ENCODE peak calls at places on chromosomes 3 and 15, in six cellular contexts. One of them, this sample, is unnamed.

GRCh38 chr3:115280531-115280930 is 133.4 kb upstream of the ZBTB20 start:
- DNase-seq in H9: no peak
- DNase-seq in stomach: no peak
- DNase-seq in thoracic aorta: no peak
- DNase-seq in neuronal stem cell: no peak
- DNase-seq in neural progenitor cell: no peak
- DNase-seq in this sample: no peak

GRCh38 chr3:4885322-4885721 is 93.9 kb upstream of the BHLHE40 start:
- DNase-seq in H9: no peak
- DNase-seq in stomach: no peak
- DNase-seq in thoracic aorta: no peak
- DNase-seq in neuronal stem cell: no peak
- DNase-seq in neural progenitor cell: no peak
- DNase-seq in this sample: no peak

GRCh38 chr15:34325368-34325767 is 12.2 kb downstream of the SLC12A6 start:
- DNase-seq in H9: no peak
- DNase-seq in stomach: no peak
- DNase-seq in thoracic aorta: no peak
- DNase-seq in neuronal stem cell: no peak
- DNase-seq in neural progenitor cell: no peak
- DNase-seq in this sample: no peak

GRCh38 chr15:43912208-43912607 is 85.4 kb downstream of the WDR76 start:
- DNase-seq in H9: no peak
- DNase-seq in stomach: no peak
- DNase-seq in thoracic aorta: no peak
- DNase-seq in neuronal stem cell: no peak
- DNase-seq in neural progenitor cell: no peak
- DNase-seq in this sample: no peak

GRCh38 chr3:73029321-73029796 is 32.1 kb upstream of the EBLN2 start:
- DNase-seq in H9: no peak
- DNase-seq in stomach: no peak
- DNase-seq in thoracic aorta: no peak
- DNase-seq in neuronal stem cell: no peak
- DNase-seq in neural progenitor cell: no peak
- DNase-seq in this sample: peak; percentile 67

GRCh38 chr3:86793786-86794185 is 197.2 kb downstream of the VGLL3 start:
- DNase-seq in H9: no peak
- DNase-seq in stomach: no peak
- DNase-seq in thoracic aorta: no peak
- DNase-seq in neuronal stem cell: no peak
- DNase-seq in neural progenitor cell: peak; percentile 26
- DNase-seq in this sample: peak; percentile 59

GRCh38 chr3:98695816-98696215 is 67.3 kb upstream of the ST3GAL6 start:
- DNase-seq in H9: no peak
- DNase-seq in stomach: no peak
- DNase-seq in thoracic aorta: no peak
- DNase-seq in neuronal stem cell: no peak
- DNase-seq in neural progenitor cell: no peak
- DNase-seq in this sample: no peak

GRCh38 chr3:39485547-39485946 is 18.1 kb downstream of the MOBP start:
- DNase-seq in H9: no peak
- DNase-seq in stomach: no peak
- DNase-seq in thoracic aorta: no peak
- DNase-seq in neuronal stem cell: no peak
- DNase-seq in neural progenitor cell: no peak
- DNase-seq in this sample: no peak

GRCh38 chr3:45776611-45777010 is 19.7 kb downstream of the SLC6A20 start:
- DNase-seq in H9: peak; percentile 23
- DNase-seq in stomach: peak; percentile 39
- DNase-seq in thoracic aorta: no peak
- DNase-seq in neuronal stem cell: no peak
- DNase-seq in neural progenitor cell: no peak
- DNase-seq in this sample: no peak

DNA sequence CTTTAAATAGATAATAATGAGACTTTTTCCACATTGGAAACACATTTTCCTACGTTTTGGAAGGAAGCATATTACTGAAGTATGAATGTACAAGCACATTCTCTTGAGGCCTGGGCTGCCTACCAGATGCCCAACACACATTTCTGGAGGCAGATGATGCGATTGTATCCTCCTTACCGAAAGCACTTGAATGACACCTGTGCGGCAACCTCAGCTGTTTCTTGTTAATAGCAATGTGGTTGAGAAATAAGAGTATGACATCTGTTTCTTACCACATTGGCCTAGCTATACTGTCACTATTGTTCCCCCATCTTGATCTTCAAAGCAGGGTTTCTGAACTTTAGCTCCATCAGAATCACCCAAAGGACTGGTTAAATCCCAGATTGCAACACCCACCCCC is 84.8 kb downstream of the ARPP21 start:
- DNase-seq in H9: no peak
- DNase-seq in stomach: no peak
- DNase-seq in thoracic aorta: no peak
- DNase-seq in neuronal stem cell: no peak
- DNase-seq in neural progenitor cell: no peak
- DNase-seq in this sample: no peak
- H3K27ac ChIP-seq in H9: no peak overlapping the region
- H3K27ac ChIP-seq in stomach: no peak overlapping the region
- H3K27ac ChIP-seq in thoracic aorta: no peak overlapping the region
- H3K27ac ChIP-seq in neuronal stem cell: no peak overlapping the region
- H3K27ac ChIP-seq in neural progenitor cell: no peak overlapping the region
- H3K27ac ChIP-seq in this sample: no peak overlapping the region

GRCh38 chr15:77042245-77042644 is 28.7 kb downstream of the TSPAN3 start:
- DNase-seq in H9: no peak
- DNase-seq in stomach: no peak
- DNase-seq in thoracic aorta: no peak
- DNase-seq in neuronal stem cell: no peak
- DNase-seq in neural progenitor cell: no peak
- DNase-seq in this sample: no peak

GRCh38 chr15:77039817-77040216 is 31.1 kb downstream of the TSPAN3 start:
- DNase-seq in H9: no peak
- DNase-seq in stomach: no peak
- DNase-seq in thoracic aorta: no peak
- DNase-seq in neuronal stem cell: no peak
- DNase-seq in neural progenitor cell: no peak
- DNase-seq in this sample: no peak

GRCh38 chr15:77039217-77039533 is 31.7 kb downstream of the TSPAN3 start:
- DNase-seq in H9: no peak
- DNase-seq in stomach: no peak
- DNase-seq in thoracic aorta: no peak
- DNase-seq in neuronal stem cell: no peak
- DNase-seq in neural progenitor cell: no peak
- DNase-seq in this sample: no peak

GRCh38 chr15:77038312-77039216 is 32.3 kb downstream of the TSPAN3 start:
- DNase-seq in H9: no peak
- DNase-seq in stomach: no peak
- DNase-seq in thoracic aorta: no peak
- DNase-seq in neuronal stem cell: no peak
- DNase-seq in neural progenitor cell: no peak
- DNase-seq in this sample: no peak

DNA sequence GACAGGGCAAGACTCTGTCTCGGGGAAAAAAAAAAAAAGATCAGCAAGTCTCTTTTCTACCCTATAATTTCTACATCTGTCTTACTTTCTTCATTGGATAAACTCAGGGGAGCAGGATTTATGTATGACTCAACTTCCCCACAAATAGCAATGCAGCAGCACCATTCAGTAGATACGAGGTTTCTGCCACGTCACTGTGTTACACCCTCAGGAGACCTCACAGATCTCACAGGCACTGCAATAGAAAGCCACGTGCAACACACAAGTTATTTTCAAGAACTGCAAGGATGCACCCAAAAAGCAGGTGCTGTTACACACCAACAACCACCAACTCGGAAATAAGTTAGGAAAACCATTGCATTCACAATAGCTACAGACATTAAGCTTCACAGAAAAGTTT is 30.2 kb downstream of the TSPAN3 start:
- DNase-seq in H9: no peak
- DNase-seq in stomach: no peak
- DNase-seq in thoracic aorta: no peak
- DNase-seq in neuronal stem cell: no peak
- DNase-seq in neural progenitor cell: no peak
- DNase-seq in this sample: no peak
- H3K27ac ChIP-seq in H9: no peak overlapping the region
- H3K27ac ChIP-seq in stomach: no peak overlapping the region
- H3K27ac ChIP-seq in thoracic aorta: no peak overlapping the region
- H3K27ac ChIP-seq in neuronal stem cell: peak overlapping the region; percentile 2
- H3K27ac ChIP-seq in neural progenitor cell: no peak overlapping the region
- H3K27ac ChIP-seq in this sample: no peak overlapping the region

GRCh38 chr3:34696831-34697230 is 898.4 kb downstream of the PDCD6IP start:
- DNase-seq in H9: no peak
- DNase-seq in stomach: no peak
- DNase-seq in thoracic aorta: no peak
- DNase-seq in neuronal stem cell: no peak
- DNase-seq in neural progenitor cell: no peak
- DNase-seq in this sample: no peak
- H3K27ac ChIP-seq in H9: no peak overlapping the region
- H3K27ac ChIP-seq in stomach: no peak overlapping the region
- H3K27ac ChIP-seq in thoracic aorta: no peak overlapping the region
- H3K27ac ChIP-seq in neuronal stem cell: no peak overlapping the region
- H3K27ac ChIP-seq in neural progenitor cell: no peak overlapping the region
- H3K27ac ChIP-seq in this sample: no peak overlapping the region

GRCh38 chr3:195182470-195182795 is 88.5 kb downstream of the XXYLT1 start:
- DNase-seq in H9: no peak
- DNase-seq in stomach: no peak
- DNase-seq in thoracic aorta: no peak
- DNase-seq in neuronal stem cell: no peak
- DNase-seq in neural progenitor cell: no peak
- DNase-seq in this sample: peak; percentile 60

GRCh38 chr3:195185574-195185973 is 85.4 kb downstream of the XXYLT1 start:
- DNase-seq in H9: no peak
- DNase-seq in stomach: no peak
- DNase-seq in thoracic aorta: no peak
- DNase-seq in neuronal stem cell: no peak
- DNase-seq in neural progenitor cell: no peak
- DNase-seq in this sample: peak; percentile 60

GRCh38 chr3:195183071-195183776 is 87.7 kb downstream of the XXYLT1 start:
- DNase-seq in H9: no peak
- DNase-seq in stomach: no peak
- DNase-seq in thoracic aorta: no peak
- DNase-seq in neuronal stem cell: no peak
- DNase-seq in neural progenitor cell: no peak
- DNase-seq in this sample: no peak

GRCh38 chr3:195186041-195186709 is 84.8 kb downstream of the XXYLT1 start:
- DNase-seq in H9: no peak
- DNase-seq in stomach: no peak
- DNase-seq in thoracic aorta: no peak
- DNase-seq in neuronal stem cell: no peak
- DNase-seq in neural progenitor cell: no peak
- DNase-seq in this sample: no peak

GRCh38 chr3:195184716-195185421 is 86.1 kb downstream of the XXYLT1 start:
- DNase-seq in H9: no peak
- DNase-seq in stomach: no peak
- DNase-seq in thoracic aorta: no peak
- DNase-seq in neuronal stem cell: no peak
- DNase-seq in neural progenitor cell: no peak
- DNase-seq in this sample: no peak
- H3K27ac ChIP-seq in H9: no peak overlapping the region
- H3K27ac ChIP-seq in stomach: no peak overlapping the region
- H3K27ac ChIP-seq in thoracic aorta: no peak overlapping the region
- H3K27ac ChIP-seq in neuronal stem cell: no peak overlapping the region
- H3K27ac ChIP-seq in neural progenitor cell: no peak overlapping the region
- H3K27ac ChIP-seq in this sample: peak overlapping the region; percentile 45

DNA sequence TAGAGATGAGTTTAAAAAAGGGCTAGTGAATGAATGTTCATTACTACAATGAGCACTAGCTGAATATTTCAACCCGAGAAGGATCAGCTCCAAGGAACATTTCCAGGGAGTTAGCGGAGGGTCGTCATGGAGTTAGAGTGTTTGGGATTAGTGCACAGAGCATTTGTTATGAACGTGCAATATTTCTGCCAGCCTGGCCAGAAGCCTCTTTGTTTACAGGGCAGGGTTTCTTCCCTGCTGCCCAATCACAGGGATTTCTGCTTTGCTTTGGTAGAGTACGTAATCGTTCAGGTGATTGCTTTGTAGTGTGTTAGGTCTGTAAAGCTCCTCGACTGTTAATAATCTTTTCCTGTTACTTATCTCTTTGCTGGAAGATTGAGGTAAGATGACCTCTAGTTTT is 5.9 kb downstream of the CGNL1 start:
- DNase-seq in H9: no peak
- DNase-seq in stomach: peak; percentile 58
- DNase-seq in thoracic aorta: no peak
- DNase-seq in neuronal stem cell: no peak
- DNase-seq in neural progenitor cell: no peak
- DNase-seq in this sample: no peak
- H3K27ac ChIP-seq in H9: no peak overlapping the region
- H3K27ac ChIP-seq in stomach: peak overlapping the region; percentile 66
- H3K27ac ChIP-seq in thoracic aorta: no peak overlapping the region
- H3K27ac ChIP-seq in neuronal stem cell: no peak overlapping the region
- H3K27ac ChIP-seq in neural progenitor cell: no peak overlapping the region
- H3K27ac ChIP-seq in this sample: no peak overlapping the region

GRCh38 chr15:29740692-29741311 is 81.5 kb downstream of the TJP1 start:
- DNase-seq in H9: no peak
- DNase-seq in stomach: no peak
- DNase-seq in thoracic aorta: no peak
- DNase-seq in neuronal stem cell: no peak
- DNase-seq in neural progenitor cell: no peak
- DNase-seq in this sample: no peak
- H3K27ac ChIP-seq in H9: no peak overlapping the region
- H3K27ac ChIP-seq in stomach: no peak overlapping the region
- H3K27ac ChIP-seq in thoracic aorta: no peak overlapping the region
- H3K27ac ChIP-seq in neuronal stem cell: no peak overlapping the region
- H3K27ac ChIP-seq in neural progenitor cell: no peak overlapping the region
- H3K27ac ChIP-seq in this sample: no peak overlapping the region

GRCh38 chr15:68614621-68615035 is 35.8 kb downstream of the CORO2B start:
- DNase-seq in H9: peak; percentile 79
- DNase-seq in stomach: no peak
- DNase-seq in thoracic aorta: no peak
- DNase-seq in neuronal stem cell: peak; percentile 52
- DNase-seq in neural progenitor cell: peak; percentile 86
- DNase-seq in this sample: no peak
- H3K27ac ChIP-seq in H9: no peak overlapping the region
- H3K27ac ChIP-seq in stomach: peak overlapping the region; percentile 21
- H3K27ac ChIP-seq in thoracic aorta: no peak overlapping the region
- H3K27ac ChIP-seq in neuronal stem cell: peak overlapping the region; percentile 20
- H3K27ac ChIP-seq in neural progenitor cell: no peak overlapping the region
- H3K27ac ChIP-seq in this sample: no peak overlapping the region